ENCODE peak calls at places on chromosomes 12 and 14, in five cellular contexts. One of them, this sample, is unnamed.

GRCh38 chr14:91241848-91242247 is 2.7 kb downstream of the GPR68 start:
- DNase-seq in PC-3: no peak
- DNase-seq in tibial artery: no peak
- DNase-seq in brain microvascular endothelial cell: no peak
- DNase-seq in neural progenitor cell: no peak
- DNase-seq in this sample: no peak

GRCh38 chr14:33525626-33526025 is 425.2 kb downstream of the EGLN3 start:
- DNase-seq in PC-3: no peak
- DNase-seq in tibial artery: no peak
- DNase-seq in brain microvascular endothelial cell: no peak
- DNase-seq in neural progenitor cell: no peak
- DNase-seq in this sample: no peak

GRCh38 chr12:44405267-44405666 is 470.8 kb downstream of the NELL2 start:
- DNase-seq in PC-3: no peak
- DNase-seq in tibial artery: no peak
- DNase-seq in brain microvascular endothelial cell: no peak
- DNase-seq in neural progenitor cell: peak; percentile 34
- DNase-seq in this sample: no peak

GRCh38 chr12:99110866-99111265 is 465.8 kb downstream of the APAF1 start:
- DNase-seq in PC-3: no peak
- DNase-seq in tibial artery: no peak
- DNase-seq in brain microvascular endothelial cell: no peak
- DNase-seq in neural progenitor cell: no peak
- DNase-seq in this sample: no peak

GRCh38 chr14:21088687-21089086 is 9.8 kb downstream of the ZNF219 start:
- DNase-seq in PC-3: no peak
- DNase-seq in tibial artery: no peak
- DNase-seq in brain microvascular endothelial cell: no peak
- DNase-seq in neural progenitor cell: no peak
- DNase-seq in this sample: no peak

GRCh38 chr14:90087433-90087832 is 25.6 kb downstream of the KCNK13 start:
- DNase-seq in PC-3: peak; percentile 73
- DNase-seq in tibial artery: peak; percentile 72
- DNase-seq in brain microvascular endothelial cell: peak; percentile 6
- DNase-seq in neural progenitor cell: no peak
- DNase-seq in this sample: peak; percentile 66

GRCh38 chr14:22666203-22666893 is 22.2 kb upstream of the OR6J1 start:
- DNase-seq in PC-3: no peak
- DNase-seq in tibial artery: no peak
- DNase-seq in brain microvascular endothelial cell: no peak
- DNase-seq in neural progenitor cell: no peak
- DNase-seq in this sample: no peak

GRCh38 chr12:7929069-7929792 is 6.8 kb downstream of the SLC2A3 start:
- DNase-seq in PC-3: peak; percentile 27
- DNase-seq in tibial artery: no peak
- DNase-seq in brain microvascular endothelial cell: no peak
- DNase-seq in neural progenitor cell: no peak
- DNase-seq in this sample: no peak

GRCh38 chr12:57381693-57382220 is 49.1 kb downstream of the R3HDM2 start:
- DNase-seq in PC-3: no peak
- DNase-seq in tibial artery: no peak
- DNase-seq in brain microvascular endothelial cell: peak; percentile 36
- DNase-seq in neural progenitor cell: no peak
- DNase-seq in this sample: no peak

GRCh38 chr12:121992059-121992879 is 29.4 kb upstream of the BCL7A start:
- DNase-seq in PC-3: peak; percentile 99
- DNase-seq in tibial artery: no peak
- DNase-seq in brain microvascular endothelial cell: peak; percentile 95
- DNase-seq in neural progenitor cell: no peak
- DNase-seq in this sample: peak; percentile 96

GRCh38 chr12:127494961-127495915 is 771.7 kb upstream of the TMEM132C start:
- DNase-seq in PC-3: no peak
- DNase-seq in tibial artery: no peak
- DNase-seq in brain microvascular endothelial cell: no peak
- DNase-seq in neural progenitor cell: no peak
- DNase-seq in this sample: no peak

GRCh38 chr12:67433393-67434175 is 164.4 kb downstream of the CAND1 start:
- DNase-seq in PC-3: peak; percentile 45
- DNase-seq in tibial artery: no peak
- DNase-seq in brain microvascular endothelial cell: peak; percentile 76
- DNase-seq in neural progenitor cell: no peak
- DNase-seq in this sample: no peak

GRCh38 chr12:4164591-4165558 is 108.7 kb upstream of the CCND2 start:
- DNase-seq in PC-3: no peak
- DNase-seq in tibial artery: no peak
- DNase-seq in brain microvascular endothelial cell: peak; percentile 62
- DNase-seq in neural progenitor cell: peak; percentile 66
- DNase-seq in this sample: no peak

GRCh38 chr12:7989827-7990491 is 42.6 kb upstream of the FOXJ2 start:
- DNase-seq in PC-3: no peak
- DNase-seq in tibial artery: no peak
- DNase-seq in brain microvascular endothelial cell: no peak
- DNase-seq in neural progenitor cell: no peak
- DNase-seq in this sample: no peak

GRCh38 chr12:89453579-89453978 is 71.0 kb downstream of the GALNT4 start:
- DNase-seq in PC-3: no peak
- DNase-seq in tibial artery: no peak
- DNase-seq in brain microvascular endothelial cell: peak; percentile 62
- DNase-seq in neural progenitor cell: no peak
- DNase-seq in this sample: no peak

GRCh38 chr12:106031736-106032135 is 107.0 kb downstream of the NUAK1 start:
- DNase-seq in PC-3: no peak
- DNase-seq in tibial artery: no peak
- DNase-seq in brain microvascular endothelial cell: no peak
- DNase-seq in neural progenitor cell: no peak
- DNase-seq in this sample: no peak

GRCh38 chr12:106033161-106033675 is 105.5 kb downstream of the NUAK1 start:
- DNase-seq in PC-3: no peak
- DNase-seq in tibial artery: no peak
- DNase-seq in brain microvascular endothelial cell: no peak
- DNase-seq in neural progenitor cell: no peak
- DNase-seq in this sample: no peak

GRCh38 chr12:106032141-106032925 is 106.4 kb downstream of the NUAK1 start:
- DNase-seq in PC-3: peak; percentile 56
- DNase-seq in tibial artery: no peak
- DNase-seq in brain microvascular endothelial cell: peak; percentile 66
- DNase-seq in neural progenitor cell: no peak
- DNase-seq in this sample: peak; percentile 11

GRCh38 chr12:106027286-106027685 is 111.5 kb downstream of the NUAK1 start:
- DNase-seq in PC-3: no peak
- DNase-seq in tibial artery: no peak
- DNase-seq in brain microvascular endothelial cell: no peak
- DNase-seq in neural progenitor cell: no peak
- DNase-seq in this sample: no peak

GRCh38 chr12:106030210-106031175 is 108.3 kb downstream of the NUAK1 start:
- DNase-seq in PC-3: peak; percentile 93
- DNase-seq in tibial artery: no peak
- DNase-seq in brain microvascular endothelial cell: peak; percentile 98
- DNase-seq in neural progenitor cell: no peak
- DNase-seq in this sample: peak; percentile 62
- TF ChIP-seq CTCF in PC-3: no peak
- TF ChIP-seq CTCF in tibial artery: no peak
- TF ChIP-seq CTCF in brain microvascular endothelial cell: no peak
- TF ChIP-seq CTCF in neural progenitor cell: no peak
- TF ChIP-seq CTCF in this sample: no peak

DNA sequence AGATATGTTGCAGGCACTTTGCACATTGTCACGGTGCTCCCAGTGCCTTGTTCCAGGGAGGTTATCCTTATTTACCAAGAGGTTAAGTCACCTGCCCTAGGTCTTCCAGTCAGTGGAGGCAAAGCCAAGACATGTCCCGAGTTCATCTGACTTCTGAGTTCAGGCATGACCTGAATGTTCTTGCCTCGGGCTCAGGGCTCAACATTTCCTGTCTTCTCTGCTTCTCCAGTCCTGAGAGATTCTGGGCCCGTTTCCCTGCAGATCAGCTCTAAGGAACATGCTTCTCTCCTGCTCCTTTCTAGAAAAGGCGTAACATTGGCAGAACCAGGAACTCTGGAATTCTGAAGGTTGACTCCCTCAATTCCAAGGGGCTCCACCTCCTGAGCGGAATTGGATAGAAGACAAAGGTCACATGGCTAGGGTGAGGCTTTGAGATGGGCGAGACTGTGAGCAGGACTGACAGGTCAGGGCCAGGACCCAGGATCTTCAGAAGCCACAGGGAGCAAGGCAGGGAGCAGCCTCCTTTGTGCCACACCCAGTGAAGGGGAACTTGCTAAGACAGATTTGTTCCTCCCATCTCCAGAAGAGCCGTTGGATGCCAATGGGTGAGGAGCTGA is 19.9 kb downstream of the BDKRB2 start:
- DNase-seq in PC-3: no peak
- DNase-seq in tibial artery: no peak
- DNase-seq in brain microvascular endothelial cell: no peak
- DNase-seq in neural progenitor cell: no peak
- DNase-seq in this sample: peak; percentile 71
- H3K27ac ChIP-seq in PC-3: no peak overlapping the region
- H3K27ac ChIP-seq in tibial artery: no peak overlapping the region
- H3K27ac ChIP-seq in brain microvascular endothelial cell: no peak overlapping the region
- H3K27ac ChIP-seq in neural progenitor cell: no peak overlapping the region
- H3K27ac ChIP-seq in this sample: peak overlapping the region; percentile 98

GRCh38 chr12:47225356-47225755 is 145.6 kb upstream of the AMIGO2 start:
- DNase-seq in PC-3: no peak
- DNase-seq in tibial artery: no peak
- DNase-seq in brain microvascular endothelial cell: no peak
- DNase-seq in neural progenitor cell: no peak
- DNase-seq in this sample: no peak

GRCh38 chr12:47223848-47224213 is 144.1 kb upstream of the AMIGO2 start:
- DNase-seq in PC-3: no peak
- DNase-seq in tibial artery: no peak
- DNase-seq in brain microvascular endothelial cell: no peak
- DNase-seq in neural progenitor cell: no peak
- DNase-seq in this sample: no peak

GRCh38 chr12:47228802-47229201 is 149.0 kb upstream of the AMIGO2 start:
- DNase-seq in PC-3: no peak
- DNase-seq in tibial artery: no peak
- DNase-seq in brain microvascular endothelial cell: no peak
- DNase-seq in neural progenitor cell: no peak
- DNase-seq in this sample: no peak

GRCh38 chr12:47224563-47225133 is 144.9 kb upstream of the AMIGO2 start:
- DNase-seq in PC-3: no peak
- DNase-seq in tibial artery: no peak
- DNase-seq in brain microvascular endothelial cell: no peak
- DNase-seq in neural progenitor cell: no peak
- DNase-seq in this sample: no peak

DNA sequence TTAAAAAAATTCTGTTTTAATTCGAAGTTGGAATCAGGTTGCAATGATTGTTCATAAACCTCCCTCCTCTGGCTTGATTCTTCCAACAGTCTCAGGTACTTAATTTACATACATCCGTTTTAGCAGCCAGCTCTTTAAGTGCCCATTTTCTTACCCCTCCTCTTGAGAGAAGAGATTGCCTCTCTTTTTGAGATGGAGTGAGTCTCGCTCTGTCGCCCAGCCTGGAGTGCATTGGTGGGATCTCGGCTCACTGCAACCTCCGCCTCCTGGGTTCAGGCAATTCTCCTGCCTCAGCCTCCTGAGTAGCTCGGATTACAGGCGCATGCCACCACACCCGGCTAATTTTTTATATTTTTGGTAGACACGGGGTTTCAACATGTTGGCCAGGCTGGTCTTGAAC is 146.4 kb upstream of the AMIGO2 start:
- DNase-seq in PC-3: no peak
- DNase-seq in tibial artery: no peak
- DNase-seq in brain microvascular endothelial cell: no peak
- DNase-seq in neural progenitor cell: no peak
- DNase-seq in this sample: no peak
- TF ChIP-seq CTCF in PC-3: no peak
- TF ChIP-seq CTCF in tibial artery: no peak
- TF ChIP-seq CTCF in brain microvascular endothelial cell: no peak
- TF ChIP-seq CTCF in neural progenitor cell: no peak
- TF ChIP-seq CTCF in this sample: no peak

GRCh38 chr12:65169311-65170244 is at the start of gene LEMD3:
- DNase-seq in PC-3: peak; percentile 97
- DNase-seq in tibial artery: peak; percentile 93
- DNase-seq in brain microvascular endothelial cell: peak; percentile 87
- DNase-seq in neural progenitor cell: peak; percentile 78
- DNase-seq in this sample: peak; percentile 94

GRCh38 chr12:65171870-65172269 is 2.5 kb downstream of the LEMD3 start:
- DNase-seq in PC-3: peak; percentile 44
- DNase-seq in tibial artery: no peak
- DNase-seq in brain microvascular endothelial cell: no peak
- DNase-seq in neural progenitor cell: no peak
- DNase-seq in this sample: no peak

GRCh38 chr12:65171073-65171472 is 1.7 kb downstream of the LEMD3 start:
- DNase-seq in PC-3: peak; percentile 22
- DNase-seq in tibial artery: no peak
- DNase-seq in brain microvascular endothelial cell: no peak
- DNase-seq in neural progenitor cell: no peak
- DNase-seq in this sample: no peak

GRCh38 chr12:65168606-65169310 is 625 bp upstream of the LEMD3 start:
- DNase-seq in PC-3: no peak
- DNase-seq in tibial artery: no peak
- DNase-seq in brain microvascular endothelial cell: no peak
- DNase-seq in neural progenitor cell: no peak
- DNase-seq in this sample: no peak

GRCh38 chr12:65170245-65170881 is 980 bp downstream of the LEMD3 start:
- DNase-seq in PC-3: peak; percentile 58
- DNase-seq in tibial artery: peak; percentile 75
- DNase-seq in brain microvascular endothelial cell: peak; percentile 65
- DNase-seq in neural progenitor cell: peak; percentile 87
- DNase-seq in this sample: peak; percentile 72
- H3K27ac ChIP-seq in PC-3: peak overlapping the region; percentile 47
- H3K27ac ChIP-seq in tibial artery: peak overlapping the region; percentile 97
- H3K27ac ChIP-seq in brain microvascular endothelial cell: peak overlapping the region; percentile 90
- H3K27ac ChIP-seq in neural progenitor cell: no peak overlapping the region
- H3K27ac ChIP-seq in this sample: peak overlapping the region; percentile 90